ENCODE peak calls at places on chromosomes 7 and 10, in ten cellular contexts. One of them, this sample, is unnamed.

GRCh38 chr7:142477079-142477651 is 219.3 kb upstream of the PRSS58 start:
- DNase-seq in spleen: no peak
- DNase-seq in CD4-positive, CD25-positive, alpha-beta regulatory T cell: no peak
- DNase-seq in thoracic aorta: no peak
- DNase-seq in cardiac muscle cell: no peak
- DNase-seq in trophoblast cell: no peak
- DNase-seq in WERI-Rb-1: no peak
- DNase-seq in esophagus squamous epithelium: no peak
- DNase-seq in iPS DF 6.9: no peak
- DNase-seq in thyroid gland: no peak
- DNase-seq in this sample: no peak

GRCh38 chr7:38105874-38106483 is 72.1 kb upstream of the STARD3NL start:
- DNase-seq in cardiac muscle cell: peak; percentile 67
- DNase-seq in CD4-positive, CD25-positive, alpha-beta regulatory T cell: no peak
- DNase-seq in WERI-Rb-1: no peak
- DNase-seq in iPS DF 6.9: no peak
- DNase-seq in spleen: no peak
- DNase-seq in thyroid gland: peak; percentile 18
- DNase-seq in thoracic aorta: no peak
- DNase-seq in esophagus squamous epithelium: no peak
- DNase-seq in trophoblast cell: peak; percentile 80
- DNase-seq in this sample: no peak

GRCh38 chr7:95686109-95686508 is 86.2 kb upstream of the DYNC1I1 start:
- DNase-seq in spleen: no peak
- DNase-seq in cardiac muscle cell: peak; percentile 65
- DNase-seq in iPS DF 6.9: no peak
- DNase-seq in thoracic aorta: peak; percentile 10
- DNase-seq in WERI-Rb-1: peak; percentile 56
- DNase-seq in thyroid gland: peak; percentile 57
- DNase-seq in CD4-positive, CD25-positive, alpha-beta regulatory T cell: no peak
- DNase-seq in trophoblast cell: peak; percentile 70
- DNase-seq in esophagus squamous epithelium: no peak
- DNase-seq in this sample: peak; percentile 32

GRCh38 chr7:100038326-100038725 is 11.2 kb upstream of the ZSCAN21 start:
- DNase-seq in iPS DF 6.9: no peak
- DNase-seq in trophoblast cell: no peak
- DNase-seq in CD4-positive, CD25-positive, alpha-beta regulatory T cell: no peak
- DNase-seq in thyroid gland: no peak
- DNase-seq in thoracic aorta: no peak
- DNase-seq in esophagus squamous epithelium: no peak
- DNase-seq in spleen: no peak
- DNase-seq in cardiac muscle cell: no peak
- DNase-seq in WERI-Rb-1: no peak
- DNase-seq in this sample: no peak

GRCh38 chr7:134865001-134865845 is 85.8 kb downstream of the CALD1 start:
- DNase-seq in cardiac muscle cell: no peak
- DNase-seq in esophagus squamous epithelium: no peak
- DNase-seq in spleen: no peak
- DNase-seq in thyroid gland: no peak
- DNase-seq in CD4-positive, CD25-positive, alpha-beta regulatory T cell: no peak
- DNase-seq in WERI-Rb-1: no peak
- DNase-seq in iPS DF 6.9: no peak
- DNase-seq in trophoblast cell: no peak
- DNase-seq in thoracic aorta: no peak
- DNase-seq in this sample: no peak

GRCh38 chr7:499853-500485 is 19.7 kb downstream of the PDGFA start:
- DNase-seq in esophagus squamous epithelium: no peak
- DNase-seq in cardiac muscle cell: no peak
- DNase-seq in CD4-positive, CD25-positive, alpha-beta regulatory T cell: no peak
- DNase-seq in spleen: peak; percentile 74
- DNase-seq in iPS DF 6.9: no peak
- DNase-seq in thyroid gland: no peak
- DNase-seq in trophoblast cell: no peak
- DNase-seq in thoracic aorta: no peak
- DNase-seq in WERI-Rb-1: no peak
- DNase-seq in this sample: no peak

GRCh38 chr10:107576746-107577145 is 412.2 kb upstream of the SORCS1 start:
- DNase-seq in cardiac muscle cell: peak; percentile 6
- DNase-seq in thoracic aorta: no peak
- DNase-seq in WERI-Rb-1: peak; percentile 16
- DNase-seq in thyroid gland: no peak
- DNase-seq in iPS DF 6.9: no peak
- DNase-seq in trophoblast cell: no peak
- DNase-seq in CD4-positive, CD25-positive, alpha-beta regulatory T cell: no peak
- DNase-seq in spleen: no peak
- DNase-seq in esophagus squamous epithelium: no peak
- DNase-seq in this sample: no peak

GRCh38 chr7:156989766-156990535 is 20.5 kb downstream of the MNX1 start:
- DNase-seq in esophagus squamous epithelium: no peak
- DNase-seq in thyroid gland: no peak
- DNase-seq in thoracic aorta: no peak
- DNase-seq in CD4-positive, CD25-positive, alpha-beta regulatory T cell: no peak
- DNase-seq in iPS DF 6.9: no peak
- DNase-seq in WERI-Rb-1: no peak
- DNase-seq in spleen: no peak
- DNase-seq in trophoblast cell: no peak
- DNase-seq in cardiac muscle cell: no peak
- DNase-seq in this sample: no peak

GRCh38 chr7:106057962-106058901 is 53.9 kb downstream of the SYPL1 start:
- DNase-seq in spleen: peak; percentile 93
- DNase-seq in thoracic aorta: no peak
- DNase-seq in WERI-Rb-1: peak; percentile 60
- DNase-seq in thyroid gland: peak; percentile 97
- DNase-seq in iPS DF 6.9: no peak
- DNase-seq in cardiac muscle cell: no peak
- DNase-seq in CD4-positive, CD25-positive, alpha-beta regulatory T cell: no peak
- DNase-seq in trophoblast cell: no peak
- DNase-seq in esophagus squamous epithelium: peak; percentile 34
- DNase-seq in this sample: peak; percentile 93

GRCh38 chr10:122475130-122475529 is 13.8 kb downstream of the HTRA1 start:
- DNase-seq in cardiac muscle cell: peak; percentile 59
- DNase-seq in thyroid gland: no peak
- DNase-seq in CD4-positive, CD25-positive, alpha-beta regulatory T cell: no peak
- DNase-seq in esophagus squamous epithelium: no peak
- DNase-seq in thoracic aorta: peak; percentile 38
- DNase-seq in WERI-Rb-1: peak; percentile 41
- DNase-seq in spleen: no peak
- DNase-seq in trophoblast cell: no peak
- DNase-seq in iPS DF 6.9: no peak
- DNase-seq in this sample: no peak

GRCh38 chr10:17113346-17113745 is 16.3 kb downstream of the CUBN start:
- DNase-seq in spleen: no peak
- DNase-seq in cardiac muscle cell: no peak
- DNase-seq in trophoblast cell: no peak
- DNase-seq in CD4-positive, CD25-positive, alpha-beta regulatory T cell: no peak
- DNase-seq in iPS DF 6.9: no peak
- DNase-seq in thoracic aorta: no peak
- DNase-seq in esophagus squamous epithelium: no peak
- DNase-seq in WERI-Rb-1: no peak
- DNase-seq in thyroid gland: no peak
- DNase-seq in this sample: no peak

GRCh38 chr10:44909910-44910309 is 1.2 kb upstream of the TMEM72 start:
- DNase-seq in WERI-Rb-1: no peak
- DNase-seq in spleen: no peak
- DNase-seq in iPS DF 6.9: no peak
- DNase-seq in trophoblast cell: no peak
- DNase-seq in esophagus squamous epithelium: no peak
- DNase-seq in thoracic aorta: no peak
- DNase-seq in thyroid gland: no peak
- DNase-seq in cardiac muscle cell: no peak
- DNase-seq in CD4-positive, CD25-positive, alpha-beta regulatory T cell: no peak
- DNase-seq in this sample: no peak
- H3K27me3 ChIP-seq in WERI-Rb-1: no peaks in the 10 kb centered on the region
- H3K27me3 ChIP-seq in spleen: no peaks in the 10 kb centered on the region
- H3K27me3 ChIP-seq in iPS DF 6.9: no peaks in the 10 kb centered on the region
- H3K27me3 ChIP-seq in trophoblast cell: no peaks in the 10 kb centered on the region
- H3K27me3 ChIP-seq in esophagus squamous epithelium: no peaks in the 10 kb centered on the region
- H3K27me3 ChIP-seq in thoracic aorta: no peaks in the 10 kb centered on the region
- H3K27me3 ChIP-seq in thyroid gland: no peaks in the 10 kb centered on the region
- H3K27me3 ChIP-seq in cardiac muscle cell: no peaks in the 10 kb centered on the region
- H3K27me3 ChIP-seq in CD4-positive, CD25-positive, alpha-beta regulatory T cell: no peaks in the 10 kb centered on the region
- H3K27me3 ChIP-seq in this sample: no peaks in the 10 kb centered on the region

GRCh38 chr7:90222811-90223725 is 11.5 kb downstream of the STEAP2 start:
- DNase-seq in esophagus squamous epithelium: no peak
- DNase-seq in thoracic aorta: no peak
- DNase-seq in WERI-Rb-1: no peak
- DNase-seq in iPS DF 6.9: no peak
- DNase-seq in thyroid gland: no peak
- DNase-seq in spleen: no peak
- DNase-seq in CD4-positive, CD25-positive, alpha-beta regulatory T cell: no peak
- DNase-seq in cardiac muscle cell: no peak
- DNase-seq in trophoblast cell: no peak
- DNase-seq in this sample: no peak

GRCh38 chr7:90225601-90226000 is 14.1 kb downstream of the STEAP2 start:
- DNase-seq in thyroid gland: no peak
- DNase-seq in CD4-positive, CD25-positive, alpha-beta regulatory T cell: no peak
- DNase-seq in WERI-Rb-1: no peak
- DNase-seq in iPS DF 6.9: no peak
- DNase-seq in thoracic aorta: no peak
- DNase-seq in trophoblast cell: no peak
- DNase-seq in esophagus squamous epithelium: no peak
- DNase-seq in spleen: no peak
- DNase-seq in cardiac muscle cell: no peak
- DNase-seq in this sample: no peak

GRCh38 chr7:90227259-90227658 is 15.7 kb downstream of the STEAP2 start:
- DNase-seq in thoracic aorta: no peak
- DNase-seq in spleen: no peak
- DNase-seq in esophagus squamous epithelium: no peak
- DNase-seq in iPS DF 6.9: no peak
- DNase-seq in WERI-Rb-1: no peak
- DNase-seq in trophoblast cell: no peak
- DNase-seq in thyroid gland: no peak
- DNase-seq in cardiac muscle cell: no peak
- DNase-seq in CD4-positive, CD25-positive, alpha-beta regulatory T cell: no peak
- DNase-seq in this sample: no peak

GRCh38 chr7:90224204-90224603 is 12.7 kb downstream of the STEAP2 start:
- DNase-seq in cardiac muscle cell: no peak
- DNase-seq in spleen: no peak
- DNase-seq in WERI-Rb-1: no peak
- DNase-seq in iPS DF 6.9: peak; percentile 68
- DNase-seq in thoracic aorta: no peak
- DNase-seq in CD4-positive, CD25-positive, alpha-beta regulatory T cell: no peak
- DNase-seq in thyroid gland: no peak
- DNase-seq in esophagus squamous epithelium: no peak
- DNase-seq in trophoblast cell: no peak
- DNase-seq in this sample: no peak

GRCh38 chr7:90225181-90225580 is 13.6 kb downstream of the STEAP2 start:
- DNase-seq in trophoblast cell: no peak
- DNase-seq in CD4-positive, CD25-positive, alpha-beta regulatory T cell: no peak
- DNase-seq in thyroid gland: no peak
- DNase-seq in spleen: no peak
- DNase-seq in cardiac muscle cell: no peak
- DNase-seq in WERI-Rb-1: no peak
- DNase-seq in esophagus squamous epithelium: no peak
- DNase-seq in thoracic aorta: no peak
- DNase-seq in iPS DF 6.9: no peak
- DNase-seq in this sample: no peak
- H3K4me3 ChIP-seq in trophoblast cell: no peak overlapping the region
- H3K4me3 ChIP-seq in CD4-positive, CD25-positive, alpha-beta regulatory T cell: no peak overlapping the region
- H3K4me3 ChIP-seq in thyroid gland: no peak overlapping the region
- H3K4me3 ChIP-seq in spleen: no peak overlapping the region
- H3K4me3 ChIP-seq in cardiac muscle cell: no peak overlapping the region
- H3K4me3 ChIP-seq in WERI-Rb-1: no peak overlapping the region
- H3K4me3 ChIP-seq in esophagus squamous epithelium: no peak overlapping the region
- H3K4me3 ChIP-seq in thoracic aorta: no peak overlapping the region
- H3K4me3 ChIP-seq in iPS DF 6.9: no peak overlapping the region
- H3K4me3 ChIP-seq in this sample: no peak overlapping the region

GRCh38 chr7:40700653-40701475 is 566.1 kb downstream of the SUGCT start:
- DNase-seq in CD4-positive, CD25-positive, alpha-beta regulatory T cell: no peak
- DNase-seq in spleen: no peak
- DNase-seq in thoracic aorta: no peak
- DNase-seq in WERI-Rb-1: no peak
- DNase-seq in trophoblast cell: no peak
- DNase-seq in esophagus squamous epithelium: no peak
- DNase-seq in thyroid gland: no peak
- DNase-seq in iPS DF 6.9: peak; percentile 13
- DNase-seq in cardiac muscle cell: peak; percentile 38
- DNase-seq in this sample: no peak
- H3K27me3 ChIP-seq in CD4-positive, CD25-positive, alpha-beta regulatory T cell: no peaks in the 10 kb centered on the region
- H3K27me3 ChIP-seq in spleen: no peaks in the 10 kb centered on the region
- H3K27me3 ChIP-seq in thoracic aorta: no peaks in the 10 kb centered on the region
- H3K27me3 ChIP-seq in WERI-Rb-1: no peaks in the 10 kb centered on the region
- H3K27me3 ChIP-seq in trophoblast cell: no peaks in the 10 kb centered on the region
- H3K27me3 ChIP-seq in esophagus squamous epithelium: no peaks in the 10 kb centered on the region
- H3K27me3 ChIP-seq in thyroid gland: no peaks in the 10 kb centered on the region
- H3K27me3 ChIP-seq in iPS DF 6.9: no peaks in the 10 kb centered on the region
- H3K27me3 ChIP-seq in cardiac muscle cell: no peaks in the 10 kb centered on the region
- H3K27me3 ChIP-seq in this sample: no peaks in the 10 kb centered on the region

GRCh38 chr10:3914702-3915101 is 129.7 kb upstream of the KLF6 start:
- DNase-seq in thyroid gland: no peak
- DNase-seq in spleen: no peak
- DNase-seq in CD4-positive, CD25-positive, alpha-beta regulatory T cell: no peak
- DNase-seq in cardiac muscle cell: no peak
- DNase-seq in iPS DF 6.9: no peak
- DNase-seq in WERI-Rb-1: no peak
- DNase-seq in trophoblast cell: no peak
- DNase-seq in thoracic aorta: no peak
- DNase-seq in esophagus squamous epithelium: no peak
- DNase-seq in this sample: peak; percentile 13

GRCh38 chr10:3909339-3909738 is 124.3 kb upstream of the KLF6 start:
- DNase-seq in thyroid gland: no peak
- DNase-seq in thoracic aorta: no peak
- DNase-seq in trophoblast cell: no peak
- DNase-seq in esophagus squamous epithelium: no peak
- DNase-seq in WERI-Rb-1: no peak
- DNase-seq in iPS DF 6.9: no peak
- DNase-seq in CD4-positive, CD25-positive, alpha-beta regulatory T cell: no peak
- DNase-seq in spleen: no peak
- DNase-seq in cardiac muscle cell: no peak
- DNase-seq in this sample: no peak

GRCh38 chr10:3908183-3908582 is 123.2 kb upstream of the KLF6 start:
- DNase-seq in WERI-Rb-1: no peak
- DNase-seq in spleen: no peak
- DNase-seq in trophoblast cell: no peak
- DNase-seq in thoracic aorta: no peak
- DNase-seq in cardiac muscle cell: no peak
- DNase-seq in thyroid gland: no peak
- DNase-seq in esophagus squamous epithelium: no peak
- DNase-seq in iPS DF 6.9: no peak
- DNase-seq in CD4-positive, CD25-positive, alpha-beta regulatory T cell: no peak
- DNase-seq in this sample: no peak

GRCh38 chr10:3911713-3912442 is 126.9 kb upstream of the KLF6 start:
- DNase-seq in thoracic aorta: no peak
- DNase-seq in iPS DF 6.9: no peak
- DNase-seq in thyroid gland: no peak
- DNase-seq in spleen: no peak
- DNase-seq in CD4-positive, CD25-positive, alpha-beta regulatory T cell: no peak
- DNase-seq in trophoblast cell: peak; percentile 89
- DNase-seq in esophagus squamous epithelium: no peak
- DNase-seq in cardiac muscle cell: peak; percentile 38
- DNase-seq in WERI-Rb-1: no peak
- DNase-seq in this sample: no peak

DNA sequence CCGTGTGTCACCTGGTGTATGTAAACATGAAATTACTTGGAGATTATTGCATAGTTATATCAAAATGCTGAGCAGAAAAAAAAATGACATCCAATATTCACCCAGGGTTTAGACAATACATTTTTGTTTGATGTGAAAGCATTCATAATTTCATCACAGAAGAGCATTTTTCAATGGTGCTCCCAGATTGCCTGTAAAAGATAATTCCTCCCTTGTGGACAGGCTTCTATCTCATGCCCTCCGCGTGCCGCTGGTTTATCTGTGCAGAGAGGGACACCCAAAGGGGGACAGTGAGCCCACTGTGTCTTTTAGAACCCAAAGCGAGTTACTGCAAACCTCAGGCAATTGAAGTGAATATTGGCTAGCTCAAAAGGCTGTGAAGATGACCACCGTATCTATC is 126.2 kb upstream of the KLF6 start:
- DNase-seq in esophagus squamous epithelium: no peak
- DNase-seq in thoracic aorta: no peak
- DNase-seq in iPS DF 6.9: no peak
- DNase-seq in thyroid gland: no peak
- DNase-seq in cardiac muscle cell: no peak
- DNase-seq in trophoblast cell: peak; percentile 63
- DNase-seq in WERI-Rb-1: no peak
- DNase-seq in CD4-positive, CD25-positive, alpha-beta regulatory T cell: no peak
- DNase-seq in spleen: no peak
- DNase-seq in this sample: no peak
- H3K4me3 ChIP-seq in esophagus squamous epithelium: no peak overlapping the region
- H3K4me3 ChIP-seq in thoracic aorta: no peak overlapping the region
- H3K4me3 ChIP-seq in iPS DF 6.9: no peak overlapping the region
- H3K4me3 ChIP-seq in thyroid gland: no peak overlapping the region
- H3K4me3 ChIP-seq in cardiac muscle cell: no peak overlapping the region
- H3K4me3 ChIP-seq in trophoblast cell: no peak overlapping the region
- H3K4me3 ChIP-seq in WERI-Rb-1: no peak overlapping the region
- H3K4me3 ChIP-seq in CD4-positive, CD25-positive, alpha-beta regulatory T cell: no peak overlapping the region
- H3K4me3 ChIP-seq in spleen: no peak overlapping the region
- H3K4me3 ChIP-seq in this sample: no peak overlapping the region